ENCODE peak calls at places on chromosomes 16 and 17, in five cellular contexts. One of them, this sample, is unnamed.

GRCh38 chr17:28982191-28982793 is 23.5 kb downstream of the SEZ6 start:
- DNase-seq in A549: no peak
- DNase-seq in K562: no peak
- DNase-seq in SK-N-SH: no peak
- DNase-seq in H1: no peak
- DNase-seq in this sample: peak

GRCh38 chr17:73297934-73298861 is 13.6 kb downstream of the CDC42EP4 start:
- DNase-seq in A549: no peak
- DNase-seq in K562: no peak
- DNase-seq in SK-N-SH: peak
- DNase-seq in H1: no peak
- DNase-seq in this sample: peak

GRCh38 chr17:41967141-41967920 is 736 bp downstream of the CNP start:
- DNase-seq in A549: no peak
- DNase-seq in K562: peak
- DNase-seq in SK-N-SH: peak
- DNase-seq in H1: no peak
- DNase-seq in this sample: peak

GRCh38 chr17:14144513-14144912 is 75.2 kb downstream of the COX10 start:
- DNase-seq in A549: no peak
- DNase-seq in K562: no peak
- DNase-seq in SK-N-SH: no peak
- DNase-seq in H1: no peak
- DNase-seq in this sample: no peak

GRCh38 chr17:66830451-66830850 is 4.5 kb upstream of the CACNG5 start:
- DNase-seq in A549: no peak
- DNase-seq in K562: no peak
- DNase-seq in SK-N-SH: no peak
- DNase-seq in H1: no peak
- DNase-seq in this sample: no peak

GRCh38 chr16:53960954-53961616 is 257.1 kb downstream of the FTO start:
- DNase-seq in A549: no peak
- DNase-seq in K562: no peak
- DNase-seq in SK-N-SH: peak
- DNase-seq in H1: no peak
- DNase-seq in this sample: no peak

GRCh38 chr16:997440-998051 is 16.0 kb downstream of the SOX8 start:
- DNase-seq in A549: peak
- DNase-seq in K562: no peak
- DNase-seq in SK-N-SH: no peak
- DNase-seq in H1: peak
- DNase-seq in this sample: no peak

GRCh38 chr16:74627506-74628220 is 20.7 kb upstream of the GLG1 start:
- DNase-seq in A549: no peak
- DNase-seq in K562: no peak
- DNase-seq in SK-N-SH: no peak
- DNase-seq in H1: no peak
- DNase-seq in this sample: no peak

GRCh38 chr16:46727630-46728029 is 20.5 kb downstream of the MYLK3 start:
- DNase-seq in A549: no peak
- DNase-seq in K562: no peak
- DNase-seq in SK-N-SH: no peak
- DNase-seq in H1: no peak
- DNase-seq in this sample: no peak

GRCh38 chr16:15782573-15783365 is 74.1 kb downstream of the MYH11 start:
- DNase-seq in A549: no peak
- DNase-seq in K562: peak
- DNase-seq in SK-N-SH: peak
- DNase-seq in H1: no peak
- DNase-seq in this sample: peak

GRCh38 chr17:28983286-28984240 is 22.3 kb downstream of the SEZ6 start:
- DNase-seq in A549: no peak
- DNase-seq in K562: no peak
- DNase-seq in SK-N-SH: no peak
- DNase-seq in H1: no peak
- DNase-seq in this sample: no peak

GRCh38 chr16:53529529-53529928 is 26.5 kb upstream of the AKTIP start:
- DNase-seq in A549: no peak
- DNase-seq in K562: no peak
- DNase-seq in SK-N-SH: no peak
- DNase-seq in H1: no peak
- DNase-seq in this sample: no peak

GRCh38 chr17:65463242-65463641 is 98.2 kb downstream of the AXIN2 start:
- DNase-seq in A549: no peak
- DNase-seq in K562: no peak
- DNase-seq in SK-N-SH: no peak
- DNase-seq in H1: no peak
- DNase-seq in this sample: no peak

GRCh38 chr17:2222901-2223616 is 80.5 kb downstream of the SMG6 start:
- DNase-seq in A549: no peak
- DNase-seq in K562: no peak
- DNase-seq in SK-N-SH: no peak
- DNase-seq in H1: no peak
- DNase-seq in this sample: no peak

GRCh38 chr16:71489122-71489521 is at the start of gene ZNF19:
- DNase-seq in A549: no peak
- DNase-seq in K562: no peak
- DNase-seq in SK-N-SH: no peak
- DNase-seq in H1: no peak
- DNase-seq in this sample: no peak

GRCh38 chr17:7108560-7108925 is 6.1 kb downstream of the ASGR2 start:
- DNase-seq in A549: no peak
- DNase-seq in K562: no peak
- DNase-seq in SK-N-SH: no peak
- DNase-seq in H1: no peak
- DNase-seq in this sample: no peak

GRCh38 chr17:38428643-38429371 is 543 bp downstream of the ARHGAP23 start:
- DNase-seq in A549: peak
- DNase-seq in K562: no peak
- DNase-seq in SK-N-SH: peak
- DNase-seq in H1: no peak
- DNase-seq in this sample: no peak

GRCh38 chr17:66349549-66350245 is 47.3 kb downstream of the PRKCA start:
- DNase-seq in A549: no peak
- DNase-seq in K562: no peak
- DNase-seq in SK-N-SH: no peak
- DNase-seq in H1: no peak
- DNase-seq in this sample: no peak

GRCh38 chr17:73888875-73889274 is 244.6 kb upstream of the SDK2 start:
- DNase-seq in A549: no peak
- DNase-seq in K562: no peak
- DNase-seq in SK-N-SH: no peak
- DNase-seq in H1: no peak
- DNase-seq in this sample: no peak

GRCh38 chr16:75593825-75594820 is 27.9 kb downstream of the GABARAPL2 start:
- DNase-seq in A549: peak
- DNase-seq in K562: peak
- DNase-seq in SK-N-SH: peak
- DNase-seq in H1: peak
- DNase-seq in this sample: peak

GRCh38 chr16:720990-721764 is at the start of gene ANTKMT:
- DNase-seq in A549: peak
- DNase-seq in K562: peak
- DNase-seq in SK-N-SH: peak
- DNase-seq in H1: no peak
- DNase-seq in this sample: peak

GRCh38 chr17:34869636-34870035 is 91.6 kb downstream of the CCT6B start:
- DNase-seq in A549: no peak
- DNase-seq in K562: no peak
- DNase-seq in SK-N-SH: no peak
- DNase-seq in H1: no peak
- DNase-seq in this sample: no peak

GRCh38 chr17:34872640-34873039 is 88.6 kb downstream of the CCT6B start:
- DNase-seq in A549: no peak
- DNase-seq in K562: no peak
- DNase-seq in SK-N-SH: no peak
- DNase-seq in H1: no peak
- DNase-seq in this sample: no peak

GRCh38 chr17:34874496-34874895 is 86.8 kb downstream of the CCT6B start:
- DNase-seq in A549: no peak
- DNase-seq in K562: no peak
- DNase-seq in SK-N-SH: no peak
- DNase-seq in H1: no peak
- DNase-seq in this sample: no peak
- TF ChIP-seq CHD2 in A549: no peak
- TF ChIP-seq CHD2 in K562: no peak
- TF ChIP-seq CHD2 in SK-N-SH: no peak
- TF ChIP-seq CHD2 in H1: no peak
- TF ChIP-seq CHD2 in this sample: no peak

GRCh38 chr16:87346517-87347060 is 29.4 kb upstream of the C16orf95 start:
- DNase-seq in A549: no peak
- DNase-seq in K562: no peak
- DNase-seq in SK-N-SH: no peak
- DNase-seq in H1: no peak
- DNase-seq in this sample: no peak

GRCh38 chr16:87344931-87345631 is 27.9 kb upstream of the C16orf95 start:
- DNase-seq in A549: no peak
- DNase-seq in K562: no peak
- DNase-seq in SK-N-SH: no peak
- DNase-seq in H1: no peak
- DNase-seq in this sample: no peak

GRCh38 chr16:87344165-87344930 is 27.2 kb upstream of the C16orf95 start:
- DNase-seq in A549: no peak
- DNase-seq in K562: no peak
- DNase-seq in SK-N-SH: no peak
- DNase-seq in H1: no peak
- DNase-seq in this sample: no peak

GRCh38 chr16:87343753-87344050 is 26.5 kb upstream of the C16orf95 start:
- DNase-seq in A549: no peak
- DNase-seq in K562: no peak
- DNase-seq in SK-N-SH: no peak
- DNase-seq in H1: no peak
- DNase-seq in this sample: no peak

GRCh38 chr16:87345721-87346424 is 28.7 kb upstream of the C16orf95 start:
- DNase-seq in A549: no peak
- DNase-seq in K562: no peak
- DNase-seq in SK-N-SH: no peak
- DNase-seq in H1: no peak
- DNase-seq in this sample: no peak
- TF ChIP-seq MAX in A549: no peak
- TF ChIP-seq MAX in K562: no peak
- TF ChIP-seq MAX in SK-N-SH: no peak
- TF ChIP-seq MAX in H1: no peak
- TF ChIP-seq MAX in this sample: no peak

DNA sequence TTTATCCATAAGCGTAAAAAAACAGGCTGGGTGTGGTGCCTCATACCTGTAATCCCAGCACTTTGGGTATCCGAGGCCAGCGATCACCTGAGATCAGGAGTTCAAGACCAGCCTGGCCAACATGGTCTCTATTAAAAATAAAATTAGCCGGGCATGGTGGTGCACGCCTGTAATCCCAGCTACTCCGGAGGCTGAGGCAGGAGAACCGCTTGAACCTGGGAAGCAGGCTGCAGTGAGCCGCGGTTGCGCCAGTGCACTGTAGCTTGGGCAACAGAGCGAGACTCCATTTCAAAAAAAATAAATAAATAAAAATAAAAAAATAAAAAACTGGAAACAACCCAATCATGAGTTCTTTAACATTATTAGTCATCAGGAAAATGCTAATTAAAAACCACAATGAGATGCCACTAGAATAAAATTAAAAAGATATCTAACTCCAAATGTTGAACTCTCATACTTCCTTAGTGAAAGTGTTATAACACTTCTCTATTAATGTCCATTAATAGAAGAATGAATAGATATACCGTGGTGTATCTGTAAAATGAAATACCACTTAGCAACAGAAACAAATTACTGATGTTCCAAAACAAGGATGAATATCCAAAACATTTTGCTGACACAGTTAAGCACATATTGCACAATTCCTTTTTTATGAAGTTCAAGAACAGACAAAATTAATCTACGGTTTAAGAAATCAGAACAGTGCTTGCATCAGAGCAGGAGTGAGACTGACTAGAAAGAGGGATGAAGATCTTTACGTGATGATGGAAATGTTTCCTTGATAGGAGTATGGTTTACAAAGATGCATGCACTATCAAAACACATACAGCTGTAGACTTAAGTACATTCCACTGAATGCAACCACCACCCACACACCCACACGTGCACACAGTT is 13.0 kb downstream of the MPHOSPH6 start:
- DNase-seq in A549: no peak
- DNase-seq in K562: no peak
- DNase-seq in SK-N-SH: no peak
- DNase-seq in H1: no peak
- DNase-seq in this sample: no peak
- TF ChIP-seq CHD2 in A549: no peak
- TF ChIP-seq CHD2 in K562: no peak
- TF ChIP-seq CHD2 in SK-N-SH: no peak
- TF ChIP-seq CHD2 in H1: no peak
- TF ChIP-seq CHD2 in this sample: no peak

DNA sequence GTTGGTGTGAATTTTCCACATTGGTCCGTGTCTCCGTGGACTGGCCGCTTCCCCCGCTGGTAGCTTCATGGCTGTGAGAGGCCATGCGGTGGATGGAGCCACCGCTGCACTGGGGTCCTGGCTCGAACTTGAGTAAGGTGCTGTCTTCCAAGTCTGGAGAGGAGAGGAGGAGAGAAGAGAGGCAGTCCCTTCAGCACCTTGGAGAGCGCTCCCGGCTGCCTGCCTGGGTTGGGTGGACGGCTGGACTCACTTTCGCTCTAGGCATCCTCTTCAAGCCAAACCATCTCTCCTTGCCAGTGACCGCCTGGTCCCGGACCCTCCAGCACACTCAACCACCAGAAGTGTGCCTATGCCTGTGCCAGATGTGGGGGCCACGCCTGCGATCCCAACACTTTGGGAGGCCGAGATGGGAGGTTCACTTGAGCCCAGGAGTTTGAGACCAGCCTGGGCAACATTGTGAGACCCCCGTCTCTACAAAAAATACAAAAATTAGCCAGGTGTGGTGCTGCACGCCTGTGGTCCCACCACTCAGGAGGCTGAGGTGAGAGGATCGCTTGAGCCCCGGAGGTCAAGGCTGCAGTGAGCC is 6.2 kb downstream of the JPH3 start:
- DNase-seq in A549: no peak
- DNase-seq in K562: peak
- DNase-seq in SK-N-SH: no peak
- DNase-seq in H1: no peak
- DNase-seq in this sample: peak
- TF ChIP-seq MAX in A549: no peak
- TF ChIP-seq MAX in K562: no peak
- TF ChIP-seq MAX in SK-N-SH: no peak
- TF ChIP-seq MAX in H1: peak
- TF ChIP-seq MAX in this sample: no peak